ENCODE peak calls at places on chromosomes 2 and 18, in five cellular contexts. X, B, P, W and Q are unnamed samples.
A peak's percentile ranks its signal among the peaks of the same experiment; 100 is the strongest.

GRCh38 chr2:30368258-30368657 is 78.8 kb upstream of the LCLAT1 start:
- DNase-seq in X (no peak), B (no peak), P (no peak), W (no peak), Q (no peak)

GRCh38 chr2:203688798-203689197 is 17.6 kb upstream of the CD28 start:
- DNase-seq in X (peak; percentile 26), B (no peak), P (no peak), W (no peak), Q (no peak)

GRCh38 chr2:108945969-108946368 is 43.1 kb downstream of the EDAR start:
- DNase-seq in X (no peak), B (no peak), P (no peak), W (no peak), Q (no peak)

GRCh38 chr18:54713386-54713785 is 114.9 kb upstream of the RAB27B start:
- DNase-seq in X (no peak), B (no peak), P (no peak), W (no peak), Q (no peak)

GRCh38 chr2:175464311-175464670 is 282.8 kb upstream of the ATP5MC3 start:
- DNase-seq in X (no peak), B (no peak), P (no peak), W (no peak), Q (no peak)

GRCh38 chr2:204670756-204671155 is 125.5 kb downstream of the PARD3B start:
- DNase-seq in X (no peak), B (no peak), P (no peak), W (no peak), Q (no peak)

GRCh38 chr2:161243312-161243711 is 64.9 kb upstream of the PSMD14 start:
- DNase-seq in X (no peak), B (no peak), P (no peak), W (no peak), Q (no peak)

GRCh38 chr2:13050764-13051163 is 334.0 kb downstream of the TRIB2 start:
- DNase-seq in X (peak; percentile 47), B (peak; percentile 6), P (no peak), W (no peak), Q (no peak)

GRCh38 chr2:60247471-60247870 is 306.0 kb downstream of the BCL11A start:
- DNase-seq in X (no peak), B (no peak), P (no peak), W (no peak), Q (no peak)

GRCh38 chr2:11286749-11287148 is 57.7 kb downstream of the ROCK2 start:
- DNase-seq in X (peak; percentile 12), B (no peak), P (no peak), W (no peak), Q (no peak)

GRCh38 chr2:119753041-119753929 is 6.4 kb upstream of the PTPN4 start:
- DNase-seq in X (no peak), B (peak; percentile 54), P (no peak), W (no peak), Q (no peak)

GRCh38 chr2:144508162-144508765 is 11.7 kb downstream of the ZEB2 start:
- DNase-seq in X (no peak), B (no peak), P (no peak), W (no peak), Q (no peak)

GRCh38 chr2:43539991-43540860 is 55.6 kb downstream of the THADA start:
- DNase-seq in X (peak; percentile 99), B (no peak), P (peak; percentile 54), W (no peak), Q (no peak)

GRCh38 chr2:16321872-16322271 is 343.8 kb downstream of the CYRIA start:
- DNase-seq in X (no peak), B (no peak), P (no peak), W (no peak), Q (no peak)

GRCh38 chr2:60104514-60105501 is 448.6 kb downstream of the BCL11A start:
- DNase-seq in X (no peak), B (no peak), P (peak; percentile 66), W (no peak), Q (no peak)

GRCh38 chr2:63189026-63189425 is 138.4 kb downstream of the OTX1 start:
- DNase-seq in X (peak; percentile 28), B (peak; percentile 74), P (no peak), W (no peak), Q (no peak)

GRCh38 chr18:4271952-4272351 is 183.2 kb downstream of the DLGAP1 start:
- DNase-seq in X (no peak), B (no peak), P (no peak), W (no peak), Q (no peak)

GRCh38 chr2:86790134-86790827 is 432 bp downstream of the CD8A start:
- DNase-seq in X (no peak), B (no peak), P (no peak), W (no peak), Q (no peak)

GRCh38 chr2:20450201-20451108 is 3.6 kb downstream of the RHOB start:
- DNase-seq in X (peak; percentile 83), B (peak; percentile 32), P (no peak), W (no peak), Q (no peak)

GRCh38 chr2:2732331-2733119 is 401.4 kb upstream of the MYT1L start:
- DNase-seq in X (no peak), B (no peak), P (no peak), W (no peak), Q (no peak)

GRCh38 chr18:13500891-13501887 is 225.2 kb downstream of the FAM210A start:
- DNase-seq in X (peak; percentile 16), B (no peak), P (no peak), W (no peak), Q (no peak)

GRCh38 chr2:236597629-236598028 is 28.0 kb downstream of the ACKR3 start:
- DNase-seq in X (no peak), B (no peak), P (no peak), W (no peak), Q (no peak)

GRCh38 chr2:218323526-218324472 is 31.5 kb upstream of the TMBIM1 start:
- DNase-seq in X (no peak), B (no peak), P (no peak), W (no peak), Q (no peak)